ENCODE peak calls at places on chromosomes 6 and 20, in seven cellular contexts. A, R, C, G, O, L and Z are unnamed samples.

GRCh38 chr6:19549109-19549508 is 288.1 kb upstream of the ID4 start:
- DNase-seq in O (peak), A (no peak), R (no peak), L (no peak), G (no peak), C (no peak), Z (no peak)

GRCh38 chr6:32845381-32845884 is 1.6 kb upstream of the PSMB8 start:
- DNase-seq in A (no peak), G (no peak), L (no peak), O (no peak), C (no peak), R (no peak), Z (no peak)

GRCh38 chr20:58854638-58855471 is 2.3 kb downstream of the GNAS start:
- DNase-seq in L (no peak), C (no peak), O (no peak), R (no peak), G (no peak), A (no peak), Z (no peak)

GRCh38 chr20:41222299-41222698 is 85.0 kb downstream of the PLCG1 start:
- DNase-seq in G (no peak), A (no peak), R (no peak), L (no peak), O (no peak), C (no peak), Z (no peak)

GRCh38 chr6:57209030-57209429 is 13.1 kb downstream of the RAB23 start:
- DNase-seq in O (no peak), C (no peak), G (no peak), A (no peak), R (no peak), L (no peak), Z (no peak)

GRCh38 chr6:143556529-143556928 is 45.0 kb upstream of the FUCA2 start:
- DNase-seq in O (peak), G (no peak), C (peak), A (no peak), L (peak), R (peak), Z (no peak)

GRCh38 chr20:51335329-51335841 is 207.1 kb downstream of the NFATC2 start:
- DNase-seq in G (no peak), A (no peak), R (peak), L (peak), C (peak), O (peak), Z (peak)

GRCh38 chr6:20866940-20867630 is 332.8 kb downstream of the CDKAL1 start:
- DNase-seq in L (no peak), A (no peak), O (peak), C (no peak), R (no peak), G (no peak), Z (peak)

GRCh38 chr20:40802886-40803285 is 113.8 kb upstream of the MAFB start:
- DNase-seq in G (no peak), O (no peak), C (no peak), L (no peak), R (no peak), A (no peak), Z (no peak)

GRCh38 chr6:148528292-148528691 is 185.7 kb downstream of the SASH1 start:
- DNase-seq in L (no peak), C (no peak), G (no peak), O (peak), R (no peak), A (no peak), Z (no peak)

GRCh38 chr6:121999458-122000065 is 399.9 kb upstream of the HSF2 start:
- DNase-seq in A (no peak), C (no peak), O (no peak), G (no peak), R (peak), L (no peak), Z (no peak)

GRCh38 chr20:64224344-64225165 is 31.0 kb upstream of the PCMTD2 start:
- DNase-seq in A (no peak), O (peak), L (peak), C (peak), R (peak), G (no peak), Z (no peak)

GRCh38 chr20:44336086-44336485 is 757 bp upstream of the R3HDML start:
- DNase-seq in A (no peak), L (no peak), C (no peak), O (no peak), G (no peak), R (no peak), Z (no peak)

GRCh38 chr20:51937780-51938179 is 135.5 kb upstream of the SALL4 start:
- DNase-seq in R (no peak), C (no peak), O (no peak), G (no peak), L (no peak), A (no peak), Z (no peak)

GRCh38 chr20:39850821-39851330 is 838.2 kb downstream of the MAFB start:
- DNase-seq in A (no peak), R (peak), C (peak), O (no peak), G (no peak), L (no peak), Z (no peak)

GRCh38 chr6:77124604-77125003 is 338.7 kb downstream of the HTR1B start:
- DNase-seq in G (no peak), O (peak), A (no peak), R (no peak), C (no peak), L (peak), Z (peak)

GRCh38 chr6:127199470-127199869 is 67.2 kb upstream of the RNF146 start:
- DNase-seq in C (no peak), R (no peak), O (no peak), A (no peak), L (no peak), G (no peak), Z (no peak)

GRCh38 chr6:111642463-111643158 is 36.9 kb upstream of the TRAF3IP2 start:
- DNase-seq in A (peak), O (peak), G (no peak), R (peak), L (no peak), C (peak), Z (peak)

GRCh38 chr6:140175486-140175885 is 801.0 kb upstream of the CITED2 start:
- DNase-seq in O (peak), R (no peak), G (no peak), A (no peak), C (no peak), L (no peak), Z (no peak)

GRCh38 chr6:81362246-81362645 is 390.2 kb downstream of the TENT5A start:
- DNase-seq in R (peak), L (peak), O (peak), A (no peak), C (no peak), G (no peak), Z (peak)

GRCh38 chr20:22182148-22182547 is 402.2 kb downstream of the FOXA2 start:
- DNase-seq in G (no peak), O (no peak), L (no peak), A (no peak), R (no peak), C (no peak), Z (no peak)

GRCh38 chr6:39215640-39216158 is 13.6 kb downstream of the KCNK5 start:
- DNase-seq in G (no peak), R (no peak), C (no peak), A (no peak), O (no peak), L (no peak), Z (no peak)

GRCh38 chr20:61487346-61488022 is 235.4 kb downstream of the CDH4 start:
- DNase-seq in L (no peak), C (no peak), G (no peak), O (no peak), A (no peak), R (peak), Z (no peak)